ENCODE peak calls at places on chromosomes 2 and 18, in four cellular contexts. N is OCI-LY7; C is CD4-positive, alpha-beta memory T cell; G is right cardiac atrium. O is an unnamed sample.

GRCh38 chr2:166519391-166519962 is 25.4 kb upstream of the SCN7A start:
- DNase-seq in N (no peak), C (no peak), G (no peak), O (no peak)

GRCh38 chr2:231124833-231125232 is at the start of gene HTR2B:
- DNase-seq in N (no peak), C (peak), G (no peak), O (no peak)

GRCh38 chr18:23077493-23078256 is 57.6 kb upstream of the CABLES1 start:
- DNase-seq in N (peak), C (no peak), G (no peak), O (no peak)

GRCh38 chr2:72037322-72037721 is 110.3 kb downstream of the CYP26B1 start:
- DNase-seq in N (no peak), C (no peak), G (no peak), O (no peak)

GRCh38 chr2:178105566-178105965 is 6.7 kb upstream of the RBM45 start:
- DNase-seq in N (no peak), C (no peak), G (no peak), O (no peak)

GRCh38 chr2:205405752-205406151 is 276.5 kb upstream of the NRP2 start:
- DNase-seq in N (no peak), C (no peak), G (no peak), O (no peak)

GRCh38 chr2:203802277-203803045 is 65.1 kb upstream of the CTLA4 start:
- DNase-seq in N (no peak), C (no peak), G (no peak), O (no peak)

GRCh38 chr2:195094330-195094729 is 562.7 kb upstream of the SLC39A10 start:
- DNase-seq in N (no peak), C (no peak), G (no peak), O (no peak)

GRCh38 chr2:192090878-192091277 is 103.9 kb downstream of the TMEFF2 start:
- DNase-seq in N (no peak), C (no peak), G (no peak), O (no peak)

GRCh38 chr2:30410217-30410616 is 36.8 kb upstream of the LCLAT1 start:
- DNase-seq in N (no peak), C (no peak), G (no peak), O (peak)

GRCh38 chr18:66495844-66496243 is 108.0 kb downstream of the CDH19 start:
- DNase-seq in N (peak), C (no peak), G (peak), O (peak)

GRCh38 chr18:7940976-7941375 is 373.9 kb downstream of the PTPRM start:
- DNase-seq in N (no peak), C (no peak), G (no peak), O (no peak)

GRCh38 chr2:237668440-237668839 is 41.1 kb downstream of the LRRFIP1 start:
- DNase-seq in N (no peak), C (no peak), G (no peak), O (no peak)
- H3K27ac ChIP-seq in N (peak), C (no peak), G (no peak), O (no peak)

GRCh38 chr2:190514676-190515075 is 19.8 kb downstream of the NEMP2 start:
- DNase-seq in N (no peak), C (no peak), G (no peak), O (no peak)

GRCh38 chr2:190513877-190514276 is 20.6 kb downstream of the NEMP2 start:
- DNase-seq in N (no peak), C (no peak), G (no peak), O (no peak)

GRCh38 chr2:190517468-190517867 is 17.1 kb downstream of the NEMP2 start:
- DNase-seq in N (no peak), C (no peak), G (no peak), O (no peak)

GRCh38 chr2:190512539-190513095 is 21.9 kb downstream of the NEMP2 start:
- DNase-seq in N (no peak), C (no peak), G (no peak), O (no peak)

DNA sequence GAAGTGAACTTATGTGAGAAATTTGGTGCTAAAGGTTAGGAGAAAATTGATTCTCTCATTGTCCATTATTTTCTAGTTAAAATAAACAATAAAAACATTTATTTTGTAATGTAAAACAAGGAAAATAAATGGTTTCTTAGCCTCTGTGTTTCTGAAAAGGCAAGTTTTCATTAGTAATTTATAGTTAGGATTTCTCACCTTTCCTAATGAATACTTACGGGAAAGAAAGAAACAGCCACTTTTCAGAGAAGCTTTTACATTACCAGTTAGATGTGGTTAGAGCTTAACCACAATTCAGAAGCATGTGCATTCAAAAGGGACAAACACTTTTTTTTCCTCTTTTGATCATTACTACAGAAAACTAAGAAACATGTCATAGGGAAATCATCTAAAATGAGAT is 18.8 kb downstream of the NEMP2 start:
- DNase-seq in N (no peak), C (peak), G (no peak), O (no peak)
- H3K27ac ChIP-seq in N (no peak), C (no peak), G (no peak), O (no peak)

DNA sequence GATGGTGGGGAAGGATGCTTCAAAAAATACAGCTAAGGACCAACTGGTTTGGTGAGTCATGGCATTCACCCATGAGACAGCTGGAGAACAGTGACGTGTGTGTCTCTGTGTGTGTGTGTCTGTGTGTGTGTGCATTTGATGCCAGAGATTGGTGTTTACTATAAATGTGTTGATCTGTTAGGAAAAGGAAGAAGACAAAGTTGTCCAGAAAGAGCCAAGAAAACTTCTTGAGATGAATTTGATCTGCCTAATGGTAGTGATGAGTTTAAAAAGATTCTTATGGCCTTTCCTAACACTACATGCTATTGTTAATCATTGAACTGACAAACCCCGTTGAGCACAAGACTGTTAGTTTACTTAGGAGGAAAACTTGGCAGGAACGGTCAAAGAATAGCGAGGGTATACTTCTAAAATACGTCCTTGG is 36.4 kb upstream of the IL1R1 start:
- DNase-seq in N (no peak), C (no peak), G (no peak), O (no peak)
- H3K27ac ChIP-seq in N (no peak), C (no peak), G (no peak), O (no peak)

GRCh38 chr2:109174214-109174613 is 45.2 kb downstream of the SH3RF3 start:
- DNase-seq in N (no peak), C (no peak), G (no peak), O (no peak)
- H3K27ac ChIP-seq in N (no peak), C (no peak), G (peak), O (no peak)

GRCh38 chr2:69771461-69771860 is 29.5 kb downstream of the ANXA4 start:
- DNase-seq in N (no peak), C (no peak), G (no peak), O (no peak)

GRCh38 chr2:69773201-69773600 is 31.3 kb downstream of the ANXA4 start:
- DNase-seq in N (no peak), C (no peak), G (no peak), O (no peak)

GRCh38 chr2:69770193-69770702 is 28.3 kb downstream of the ANXA4 start:
- DNase-seq in N (no peak), C (no peak), G (peak), O (no peak)

GRCh38 chr2:69768789-69769188 is 26.9 kb downstream of the ANXA4 start:
- DNase-seq in N (no peak), C (no peak), G (no peak), O (no peak)

DNA sequence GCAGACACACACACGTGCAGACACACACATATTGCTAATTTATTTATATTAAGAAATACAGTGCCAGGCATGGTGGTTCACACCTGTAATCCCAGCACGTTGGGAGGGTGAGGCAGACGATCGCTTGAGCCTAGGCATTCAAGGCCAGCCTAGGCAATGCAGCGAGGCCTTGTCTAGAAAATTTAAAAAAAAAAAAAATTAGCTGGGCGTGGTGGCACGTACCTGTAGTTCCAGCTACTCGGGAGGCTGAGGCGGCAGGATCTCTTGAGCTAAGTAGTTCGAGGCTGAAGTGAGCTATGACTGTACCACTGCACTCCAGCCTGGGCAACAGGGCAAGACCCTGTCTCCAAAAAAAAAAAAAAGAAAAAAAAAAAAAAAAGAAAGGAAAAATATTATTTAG is 28.8 kb downstream of the ANXA4 start:
- DNase-seq in N (no peak), C (no peak), G (no peak), O (no peak)
- H3K27ac ChIP-seq in N (no peak), C (no peak), G (no peak), O (no peak)

GRCh38 chr2:16223071-16223470 is 282.7 kb downstream of the MYCN start:
- DNase-seq in N (no peak), C (no peak), G (no peak), O (no peak)
- H3K27ac ChIP-seq in N (no peak), C (no peak), G (no peak), O (no peak)